ENCODE peak calls at places on chromosome 9, in eight cellular contexts. One of them, this sample, is unnamed.
A peak's percentile ranks its signal among the peaks of the same experiment; 100 is the strongest.

GRCh38 chr9:136411358-136411757 is 900 bp downstream of the PMPCA start:
- DNase-seq in NCI-H1092: no peak
- DNase-seq in NCI-H1694 treated with DMSO at 0.1 percent for 48 hours: no peak
- DNase-seq in central memory CD8-positive, alpha-beta T cell: no peak
- DNase-seq in hypothalamus: no peak
- DNase-seq in Kasumi-1: no peak
- DNase-seq in CD8-positive, alpha-beta T cell: no peak
- DNase-seq in ELR: no peak
- DNase-seq in this sample: no peak

GRCh38 chr9:130945173-130945572 is 6.1 kb upstream of the FIBCD1 start:
- DNase-seq in NCI-H1092: no peak
- DNase-seq in NCI-H1694 treated with DMSO at 0.1 percent for 48 hours: no peak
- DNase-seq in central memory CD8-positive, alpha-beta T cell: no peak
- DNase-seq in hypothalamus: no peak
- DNase-seq in Kasumi-1: no peak
- DNase-seq in CD8-positive, alpha-beta T cell: no peak
- DNase-seq in ELR: no peak
- DNase-seq in this sample: no peak

GRCh38 chr9:6098431-6098830 is 83.0 kb upstream of the RANBP6 start:
- DNase-seq in NCI-H1092: no peak
- DNase-seq in NCI-H1694 treated with DMSO at 0.1 percent for 48 hours: no peak
- DNase-seq in central memory CD8-positive, alpha-beta T cell: no peak
- DNase-seq in hypothalamus: no peak
- DNase-seq in Kasumi-1: no peak
- DNase-seq in CD8-positive, alpha-beta T cell: no peak
- DNase-seq in ELR: peak; percentile 81
- DNase-seq in this sample: no peak

GRCh38 chr9:77276799-77277198 is 99.5 kb downstream of the VPS13A start:
- DNase-seq in NCI-H1092: no peak
- DNase-seq in NCI-H1694 treated with DMSO at 0.1 percent for 48 hours: no peak
- DNase-seq in central memory CD8-positive, alpha-beta T cell: no peak
- DNase-seq in hypothalamus: no peak
- DNase-seq in Kasumi-1: no peak
- DNase-seq in CD8-positive, alpha-beta T cell: no peak
- DNase-seq in ELR: no peak
- DNase-seq in this sample: no peak

GRCh38 chr9:78574354-78575036 is 277.6 kb downstream of the PSAT1 start:
- DNase-seq in NCI-H1092: no peak
- DNase-seq in NCI-H1694 treated with DMSO at 0.1 percent for 48 hours: no peak
- DNase-seq in central memory CD8-positive, alpha-beta T cell: no peak
- DNase-seq in hypothalamus: no peak
- DNase-seq in Kasumi-1: no peak
- DNase-seq in CD8-positive, alpha-beta T cell: no peak
- DNase-seq in ELR: no peak
- DNase-seq in this sample: no peak

GRCh38 chr9:87643778-87644570 is 81.9 kb upstream of the CTSL start:
- DNase-seq in NCI-H1092: no peak
- DNase-seq in NCI-H1694 treated with DMSO at 0.1 percent for 48 hours: no peak
- DNase-seq in central memory CD8-positive, alpha-beta T cell: no peak
- DNase-seq in hypothalamus: no peak
- DNase-seq in Kasumi-1: no peak
- DNase-seq in CD8-positive, alpha-beta T cell: no peak
- DNase-seq in ELR: no peak
- DNase-seq in this sample: no peak

GRCh38 chr9:126240835-126241234 is 85.8 kb upstream of the MVB12B start:
- DNase-seq in NCI-H1092: no peak
- DNase-seq in NCI-H1694 treated with DMSO at 0.1 percent for 48 hours: no peak
- DNase-seq in central memory CD8-positive, alpha-beta T cell: no peak
- DNase-seq in hypothalamus: no peak
- DNase-seq in Kasumi-1: no peak
- DNase-seq in CD8-positive, alpha-beta T cell: no peak
- DNase-seq in ELR: no peak
- DNase-seq in this sample: no peak

GRCh38 chr9:95383198-95383673 is 65.7 kb upstream of the FANCC start:
- DNase-seq in NCI-H1092: no peak
- DNase-seq in NCI-H1694 treated with DMSO at 0.1 percent for 48 hours: no peak
- DNase-seq in central memory CD8-positive, alpha-beta T cell: no peak
- DNase-seq in hypothalamus: no peak
- DNase-seq in Kasumi-1: no peak
- DNase-seq in CD8-positive, alpha-beta T cell: no peak
- DNase-seq in ELR: peak; percentile 94
- DNase-seq in this sample: no peak

GRCh38 chr9:13213337-13213736 is 66.2 kb downstream of the MPDZ start:
- DNase-seq in NCI-H1092: no peak
- DNase-seq in NCI-H1694 treated with DMSO at 0.1 percent for 48 hours: peak; percentile 52
- DNase-seq in central memory CD8-positive, alpha-beta T cell: no peak
- DNase-seq in hypothalamus: no peak
- DNase-seq in Kasumi-1: peak; percentile 5
- DNase-seq in CD8-positive, alpha-beta T cell: no peak
- DNase-seq in ELR: peak; percentile 56
- DNase-seq in this sample: peak; percentile 21

GRCh38 chr9:80926611-80927010 is 762.7 kb downstream of the TLE1 start:
- DNase-seq in NCI-H1092: no peak
- DNase-seq in NCI-H1694 treated with DMSO at 0.1 percent for 48 hours: no peak
- DNase-seq in central memory CD8-positive, alpha-beta T cell: no peak
- DNase-seq in hypothalamus: no peak
- DNase-seq in Kasumi-1: no peak
- DNase-seq in CD8-positive, alpha-beta T cell: no peak
- DNase-seq in ELR: no peak
- DNase-seq in this sample: peak; percentile 19

GRCh38 chr9:125600194-125600593 is 106.8 kb downstream of the MAPKAP1 start:
- DNase-seq in NCI-H1092: no peak
- DNase-seq in NCI-H1694 treated with DMSO at 0.1 percent for 48 hours: no peak
- DNase-seq in central memory CD8-positive, alpha-beta T cell: no peak
- DNase-seq in hypothalamus: no peak
- DNase-seq in Kasumi-1: no peak
- DNase-seq in CD8-positive, alpha-beta T cell: no peak
- DNase-seq in ELR: no peak
- DNase-seq in this sample: no peak

GRCh38 chr9:73146113-73146815 is 5.4 kb upstream of the ANXA1 start:
- DNase-seq in NCI-H1092: no peak
- DNase-seq in NCI-H1694 treated with DMSO at 0.1 percent for 48 hours: no peak
- DNase-seq in central memory CD8-positive, alpha-beta T cell: no peak
- DNase-seq in hypothalamus: no peak
- DNase-seq in Kasumi-1: no peak
- DNase-seq in CD8-positive, alpha-beta T cell: no peak
- DNase-seq in ELR: no peak
- DNase-seq in this sample: no peak

GRCh38 chr9:129026442-129027223 is 1.5 kb downstream of the SH3GLB2 start:
- DNase-seq in NCI-H1092: no peak
- DNase-seq in NCI-H1694 treated with DMSO at 0.1 percent for 48 hours: no peak
- DNase-seq in central memory CD8-positive, alpha-beta T cell: no peak
- DNase-seq in hypothalamus: peak; percentile 35
- DNase-seq in Kasumi-1: no peak
- DNase-seq in CD8-positive, alpha-beta T cell: no peak
- DNase-seq in ELR: no peak
- DNase-seq in this sample: no peak

GRCh38 chr9:25678846-25679360 is 659 bp upstream of the TUSC1 start:
- DNase-seq in NCI-H1092: no peak
- DNase-seq in NCI-H1694 treated with DMSO at 0.1 percent for 48 hours: no peak
- DNase-seq in central memory CD8-positive, alpha-beta T cell: no peak
- DNase-seq in hypothalamus: no peak
- DNase-seq in Kasumi-1: no peak
- DNase-seq in CD8-positive, alpha-beta T cell: no peak
- DNase-seq in ELR: no peak
- DNase-seq in this sample: peak; percentile 7

GRCh38 chr9:34145165-34145564 is 18.7 kb upstream of the DCAF12 start:
- DNase-seq in NCI-H1092: no peak
- DNase-seq in NCI-H1694 treated with DMSO at 0.1 percent for 48 hours: no peak
- DNase-seq in central memory CD8-positive, alpha-beta T cell: no peak
- DNase-seq in hypothalamus: no peak
- DNase-seq in Kasumi-1: no peak
- DNase-seq in CD8-positive, alpha-beta T cell: no peak
- DNase-seq in ELR: peak; percentile 36
- DNase-seq in this sample: no peak

GRCh38 chr9:116008278-116008677 is 145.3 kb upstream of the PAPPA start:
- DNase-seq in NCI-H1092: no peak
- DNase-seq in NCI-H1694 treated with DMSO at 0.1 percent for 48 hours: no peak
- DNase-seq in central memory CD8-positive, alpha-beta T cell: no peak
- DNase-seq in hypothalamus: no peak
- DNase-seq in Kasumi-1: no peak
- DNase-seq in CD8-positive, alpha-beta T cell: no peak
- DNase-seq in ELR: peak; percentile 57
- DNase-seq in this sample: no peak

GRCh38 chr9:82247318-82247717 is 258.7 kb downstream of the SPATA31D1 start:
- DNase-seq in NCI-H1092: no peak
- DNase-seq in NCI-H1694 treated with DMSO at 0.1 percent for 48 hours: no peak
- DNase-seq in central memory CD8-positive, alpha-beta T cell: no peak
- DNase-seq in hypothalamus: no peak
- DNase-seq in Kasumi-1: peak; percentile 98
- DNase-seq in CD8-positive, alpha-beta T cell: no peak
- DNase-seq in ELR: no peak
- DNase-seq in this sample: no peak

GRCh38 chr9:104748359-104749031 is 1.0 kb downstream of the NIPSNAP3A start:
- DNase-seq in NCI-H1092: no peak
- DNase-seq in NCI-H1694 treated with DMSO at 0.1 percent for 48 hours: peak; percentile 28
- DNase-seq in central memory CD8-positive, alpha-beta T cell: no peak
- DNase-seq in hypothalamus: no peak
- DNase-seq in Kasumi-1: peak; percentile 40
- DNase-seq in CD8-positive, alpha-beta T cell: no peak
- DNase-seq in ELR: peak; percentile 54
- DNase-seq in this sample: peak; percentile 23

GRCh38 chr9:17856995-17857394 is 278.1 kb downstream of the SH3GL2 start:
- DNase-seq in NCI-H1092: no peak
- DNase-seq in NCI-H1694 treated with DMSO at 0.1 percent for 48 hours: no peak
- DNase-seq in central memory CD8-positive, alpha-beta T cell: no peak
- DNase-seq in hypothalamus: no peak
- DNase-seq in Kasumi-1: no peak
- DNase-seq in CD8-positive, alpha-beta T cell: no peak
- DNase-seq in ELR: no peak
- DNase-seq in this sample: no peak

GRCh38 chr9:20397348-20397747 is 225.0 kb downstream of the MLLT3 start:
- DNase-seq in NCI-H1092: no peak
- DNase-seq in NCI-H1694 treated with DMSO at 0.1 percent for 48 hours: no peak
- DNase-seq in central memory CD8-positive, alpha-beta T cell: no peak
- DNase-seq in hypothalamus: no peak
- DNase-seq in Kasumi-1: no peak
- DNase-seq in CD8-positive, alpha-beta T cell: no peak
- DNase-seq in ELR: no peak
- DNase-seq in this sample: no peak

GRCh38 chr9:115036691-115037090 is 81.3 kb downstream of the TNC start:
- DNase-seq in NCI-H1092: no peak
- DNase-seq in NCI-H1694 treated with DMSO at 0.1 percent for 48 hours: no peak
- DNase-seq in central memory CD8-positive, alpha-beta T cell: no peak
- DNase-seq in hypothalamus: no peak
- DNase-seq in Kasumi-1: no peak
- DNase-seq in CD8-positive, alpha-beta T cell: no peak
- DNase-seq in ELR: no peak
- DNase-seq in this sample: no peak

GRCh38 chr9:137030528-137030927 is 1.4 kb downstream of the FUT7 start:
- DNase-seq in NCI-H1092: no peak
- DNase-seq in NCI-H1694 treated with DMSO at 0.1 percent for 48 hours: no peak
- DNase-seq in central memory CD8-positive, alpha-beta T cell: no peak
- DNase-seq in hypothalamus: no peak
- DNase-seq in Kasumi-1: peak; percentile 52
- DNase-seq in CD8-positive, alpha-beta T cell: peak; percentile 44
- DNase-seq in ELR: no peak
- DNase-seq in this sample: no peak

GRCh38 chr9:92707530-92707929 is 37.6 kb upstream of the IPPK start:
- DNase-seq in NCI-H1092: no peak
- DNase-seq in NCI-H1694 treated with DMSO at 0.1 percent for 48 hours: no peak
- DNase-seq in central memory CD8-positive, alpha-beta T cell: no peak
- DNase-seq in hypothalamus: no peak
- DNase-seq in Kasumi-1: no peak
- DNase-seq in CD8-positive, alpha-beta T cell: no peak
- DNase-seq in ELR: no peak
- DNase-seq in this sample: no peak

GRCh38 chr9:17967731-17968130 is 388.9 kb downstream of the SH3GL2 start:
- DNase-seq in NCI-H1092: no peak
- DNase-seq in NCI-H1694 treated with DMSO at 0.1 percent for 48 hours: no peak
- DNase-seq in central memory CD8-positive, alpha-beta T cell: no peak
- DNase-seq in hypothalamus: no peak
- DNase-seq in Kasumi-1: no peak
- DNase-seq in CD8-positive, alpha-beta T cell: no peak
- DNase-seq in ELR: no peak
- DNase-seq in this sample: no peak

GRCh38 chr9:89659473-89660256 is 54.9 kb downstream of the GADD45G start:
- DNase-seq in NCI-H1092: no peak
- DNase-seq in NCI-H1694 treated with DMSO at 0.1 percent for 48 hours: no peak
- DNase-seq in central memory CD8-positive, alpha-beta T cell: no peak
- DNase-seq in hypothalamus: no peak
- DNase-seq in Kasumi-1: no peak
- DNase-seq in CD8-positive, alpha-beta T cell: no peak
- DNase-seq in ELR: no peak
- DNase-seq in this sample: no peak

GRCh38 chr9:21031091-21031817 is at the start of gene HACD4:
- DNase-seq in NCI-H1092: peak; percentile 17
- DNase-seq in NCI-H1694 treated with DMSO at 0.1 percent for 48 hours: no peak
- DNase-seq in central memory CD8-positive, alpha-beta T cell: peak; percentile 44
- DNase-seq in hypothalamus: peak; percentile 50
- DNase-seq in Kasumi-1: peak; percentile 22
- DNase-seq in CD8-positive, alpha-beta T cell: peak; percentile 62
- DNase-seq in ELR: peak; percentile 66
- DNase-seq in this sample: peak; percentile 35

GRCh38 chr9:98897745-98898144 is 46.0 kb upstream of the COL15A1 start:
- DNase-seq in NCI-H1092: no peak
- DNase-seq in NCI-H1694 treated with DMSO at 0.1 percent for 48 hours: no peak
- DNase-seq in central memory CD8-positive, alpha-beta T cell: no peak
- DNase-seq in hypothalamus: no peak
- DNase-seq in Kasumi-1: no peak
- DNase-seq in CD8-positive, alpha-beta T cell: no peak
- DNase-seq in ELR: no peak
- DNase-seq in this sample: no peak

GRCh38 chr9:132008871-132009812 is 70.5 kb downstream of the MED27 start:
- DNase-seq in NCI-H1092: no peak
- DNase-seq in NCI-H1694 treated with DMSO at 0.1 percent for 48 hours: no peak
- DNase-seq in central memory CD8-positive, alpha-beta T cell: no peak
- DNase-seq in hypothalamus: no peak
- DNase-seq in Kasumi-1: no peak
- DNase-seq in CD8-positive, alpha-beta T cell: no peak
- DNase-seq in ELR: peak; percentile 68
- DNase-seq in this sample: no peak

GRCh38 chr9:76926324-76926731 is 20.4 kb upstream of the PRUNE2 start:
- DNase-seq in NCI-H1092: no peak
- DNase-seq in NCI-H1694 treated with DMSO at 0.1 percent for 48 hours: no peak
- DNase-seq in central memory CD8-positive, alpha-beta T cell: no peak
- DNase-seq in hypothalamus: no peak
- DNase-seq in Kasumi-1: no peak
- DNase-seq in CD8-positive, alpha-beta T cell: no peak
- DNase-seq in ELR: peak; percentile 87
- DNase-seq in this sample: no peak

GRCh38 chr9:16830806-16831205 is 39.7 kb downstream of the BNC2 start:
- DNase-seq in NCI-H1092: no peak
- DNase-seq in NCI-H1694 treated with DMSO at 0.1 percent for 48 hours: no peak
- DNase-seq in central memory CD8-positive, alpha-beta T cell: no peak
- DNase-seq in hypothalamus: no peak
- DNase-seq in Kasumi-1: no peak
- DNase-seq in CD8-positive, alpha-beta T cell: no peak
- DNase-seq in ELR: no peak
- DNase-seq in this sample: no peak

GRCh38 chr9:130414910-130415746 is 29.6 kb upstream of the ASS1 start:
- DNase-seq in NCI-H1092: no peak
- DNase-seq in NCI-H1694 treated with DMSO at 0.1 percent for 48 hours: no peak
- DNase-seq in central memory CD8-positive, alpha-beta T cell: no peak
- DNase-seq in hypothalamus: no peak
- DNase-seq in Kasumi-1: no peak
- DNase-seq in CD8-positive, alpha-beta T cell: no peak
- DNase-seq in ELR: no peak
- DNase-seq in this sample: no peak

GRCh38 chr9:38018964-38019602 is 49.9 kb downstream of the SHB start:
- DNase-seq in NCI-H1092: peak; percentile 55
- DNase-seq in NCI-H1694 treated with DMSO at 0.1 percent for 48 hours: no peak
- DNase-seq in central memory CD8-positive, alpha-beta T cell: no peak
- DNase-seq in hypothalamus: peak; percentile 38
- DNase-seq in Kasumi-1: no peak
- DNase-seq in CD8-positive, alpha-beta T cell: no peak
- DNase-seq in ELR: peak; percentile 91
- DNase-seq in this sample: peak; percentile 76

GRCh38 chr9:124256517-124257069 is 1.2 kb upstream of the NEK6 start:
- DNase-seq in NCI-H1092: no peak
- DNase-seq in NCI-H1694 treated with DMSO at 0.1 percent for 48 hours: peak; percentile 28
- DNase-seq in central memory CD8-positive, alpha-beta T cell: no peak
- DNase-seq in hypothalamus: no peak
- DNase-seq in Kasumi-1: no peak
- DNase-seq in CD8-positive, alpha-beta T cell: no peak
- DNase-seq in ELR: peak; percentile 95
- DNase-seq in this sample: no peak

GRCh38 chr9:113154471-113154870 is 3.7 kb downstream of the SLC31A2 start:
- DNase-seq in NCI-H1092: no peak
- DNase-seq in NCI-H1694 treated with DMSO at 0.1 percent for 48 hours: no peak
- DNase-seq in central memory CD8-positive, alpha-beta T cell: no peak
- DNase-seq in hypothalamus: peak; percentile 26
- DNase-seq in Kasumi-1: peak; percentile 21
- DNase-seq in CD8-positive, alpha-beta T cell: no peak
- DNase-seq in ELR: peak; percentile 86
- DNase-seq in this sample: no peak